ENCODE peak calls at places on chromosomes 6 and 20, in ten cellular contexts. L is breast epithelium, X is pancreas, N is psoas muscle, S is GM23248, O is left ventricle myocardium inferior, J is RWPE1, A is cardiac muscle cell, Q is stomach, P is HCT116. Y is an unnamed sample.

GRCh38 chr6:18186033-18186432 is 30.8 kb downstream of the KDM1B start:
- DNase-seq in P (no peak), L (no peak), A (peak), X (no peak), O (no peak), N (no peak), S (no peak), J (no peak), Q (no peak), Y (no peak)

GRCh38 chr20:38663660-38664059 is 60.6 kb upstream of the SLC32A1 start:
- DNase-seq in O (no peak), J (no peak), X (no peak), N (no peak), Q (no peak), L (no peak), P (no peak), A (no peak), S (no peak), Y (no peak)

GRCh38 chr20:49482621-49483017 is at the start of gene KCNB1:
- DNase-seq in P (no peak), J (peak), X (peak), A (peak), N (peak), Q (peak), L (peak), S (peak), O (peak), Y (peak)

GRCh38 chr6:143965503-143966171 is 42.4 kb downstream of the PLAGL1 start:
- DNase-seq in S (peak), A (peak), J (no peak), P (no peak), N (no peak), L (no peak), X (no peak), Q (no peak), O (no peak), Y (no peak)

GRCh38 chr6:127446356-127446755 is 12.8 kb downstream of the KIAA0408 start:
- DNase-seq in J (no peak), N (no peak), X (no peak), A (peak), O (no peak), S (peak), Q (no peak), L (no peak), P (no peak), Y (no peak)

GRCh38 chr20:354298-354977 is 7.5 kb downstream of the NRSN2 start:
- DNase-seq in P (peak), S (peak), Q (peak), J (peak), N (peak), A (peak), L (peak), O (peak), X (peak), Y (peak)

GRCh38 chr20:57622579-57623381 is 2.6 kb upstream of the ZBP1 start:
- DNase-seq in L (no peak), S (peak), P (peak), Q (peak), N (no peak), A (peak), X (no peak), O (peak), J (peak), Y (peak)

GRCh38 chr20:38321959-38322598 is 18.1 kb downstream of the BPI start:
- DNase-seq in A (peak), L (peak), J (peak), S (peak), P (peak), N (no peak), X (no peak), O (no peak), Q (no peak), Y (no peak)

GRCh38 chr6:36249010-36249409 is 20.9 kb upstream of the PNPLA1 start:
- DNase-seq in Q (no peak), L (no peak), J (no peak), N (no peak), O (no peak), A (peak), X (no peak), P (no peak), S (peak), Y (no peak)

GRCh38 chr6:16296061-16296670 is 57.8 kb downstream of the GMPR start:
- DNase-seq in P (no peak), Q (no peak), L (no peak), J (no peak), A (no peak), N (no peak), X (no peak), O (no peak), S (no peak), Y (no peak)

GRCh38 chr6:71238351-71238750 is 50.3 kb upstream of the OGFRL1 start:
- DNase-seq in N (no peak), J (no peak), A (peak), O (no peak), P (no peak), X (no peak), S (peak), L (no peak), Q (no peak), Y (no peak)

GRCh38 chr6:169725270-169726048 is 1.2 kb upstream of the PHF10 start:
- DNase-seq in O (peak), Q (peak), S (peak), P (no peak), J (peak), X (peak), L (peak), N (peak), A (peak), Y (peak)

GRCh38 chr6:139657121-139657520 is 282.7 kb upstream of the CITED2 start:
- DNase-seq in Q (no peak), P (no peak), S (no peak), O (no peak), N (no peak), A (no peak), J (no peak), X (no peak), L (no peak), Y (no peak)

GRCh38 chr6:16903470-16903869 is 142.2 kb upstream of the ATXN1 start:
- DNase-seq in A (peak), O (no peak), L (no peak), J (no peak), P (no peak), Q (no peak), X (peak), N (no peak), S (peak), Y (no peak)

GRCh38 chr6:33771342-33772113 is 17.4 kb downstream of the LEMD2 start:
- DNase-seq in Q (peak), S (peak), N (peak), L (peak), P (peak), A (peak), J (peak), O (peak), X (peak), Y (peak)

GRCh38 chr20:38198238-38198861 is 33.3 kb upstream of the TGM2 start:
- DNase-seq in O (no peak), S (peak), X (no peak), A (no peak), N (no peak), L (no peak), J (peak), Q (no peak), P (no peak), Y (no peak)

GRCh38 chr6:134680021-134680420 is 269.9 kb downstream of the ALDH8A1 start:
- DNase-seq in A (no peak), X (no peak), L (no peak), P (no peak), Q (no peak), S (no peak), N (no peak), O (no peak), J (no peak), Y (no peak)

GRCh38 chr20:57795347-57795697 is 85.5 kb upstream of the PMEPA1 start:
- DNase-seq in Q (no peak), N (no peak), L (no peak), X (no peak), S (peak), P (no peak), J (no peak), O (peak), A (peak), Y (no peak)

GRCh38 chr20:19660808-19661378 is 97.2 kb upstream of the RIN2 start:
- DNase-seq in P (no peak), O (no peak), A (no peak), J (no peak), Q (no peak), X (no peak), S (no peak), N (no peak), L (no peak), Y (no peak)

GRCh38 chr6:166624275-166624674 is 2.8 kb downstream of the RPS6KA2 start:
- DNase-seq in A (peak), N (no peak), X (no peak), O (no peak), J (no peak), S (peak), P (no peak), L (no peak), Q (no peak), Y (no peak)

GRCh38 chr6:79544939-79545450 is 7.8 kb upstream of the LCA5 start:
- DNase-seq in L (peak), A (peak), O (peak), Q (peak), N (peak), S (peak), J (peak), P (peak), X (peak), Y (peak)

GRCh38 chr20:41149679-41150131 is 12.4 kb downstream of the PLCG1 start:
- DNase-seq in P (peak), A (peak), Q (no peak), N (peak), O (no peak), J (peak), S (peak), X (no peak), L (no peak), Y (no peak)

GRCh38 chr20:56222201-56222600 is 26.3 kb upstream of the MC3R start:
- DNase-seq in X (no peak), P (no peak), N (no peak), A (no peak), S (peak), J (peak), L (no peak), O (no peak), Q (no peak), Y (no peak)

GRCh38 chr6:155245871-155246270 is 17.9 kb upstream of the CLDN20 start:
- DNase-seq in A (no peak), N (no peak), X (no peak), Q (no peak), J (no peak), L (no peak), S (no peak), P (no peak), O (no peak), Y (no peak)

GRCh38 chr20:717817-718216 is 42.2 kb upstream of the SCRT2 start:
- DNase-seq in Q (no peak), L (no peak), A (no peak), P (no peak), S (peak), J (no peak), X (no peak), O (no peak), N (no peak), Y (peak)

GRCh38 chr6:108227290-108227689 is 33.5 kb downstream of the SNX3 start:
- DNase-seq in J (no peak), P (no peak), L (no peak), Q (no peak), O (no peak), S (no peak), A (no peak), X (no peak), N (no peak), Y (no peak)

GRCh38 chr6:14964901-14965300 is 281.0 kb upstream of the JARID2 start:
- DNase-seq in P (no peak), O (no peak), J (no peak), L (no peak), N (no peak), X (no peak), S (no peak), Q (no peak), A (no peak), Y (no peak)

GRCh38 chr20:14622796-14623195 is 285.4 kb upstream of the FLRT3 start:
- DNase-seq in P (peak), O (no peak), N (no peak), A (peak), X (no peak), Q (peak), J (peak), L (no peak), S (peak), Y (no peak)

GRCh38 chr20:53655909-53656652 is 62.4 kb upstream of the ZNF217 start:
- DNase-seq in Q (no peak), L (no peak), S (peak), J (no peak), O (no peak), P (no peak), A (peak), N (no peak), X (no peak), Y (no peak)

GRCh38 chr6:76835289-76835688 is 628.0 kb downstream of the HTR1B start:
- DNase-seq in L (no peak), O (no peak), P (no peak), Q (no peak), S (no peak), X (no peak), N (no peak), J (no peak), A (no peak), Y (no peak)
- H3K27ac ChIP-seq in L (no peak), O (no peak), P (no peak), Q (no peak), S (no peak), X (no peak), N (no peak), J (no peak), A (no peak), Y (no peak)

DNA sequence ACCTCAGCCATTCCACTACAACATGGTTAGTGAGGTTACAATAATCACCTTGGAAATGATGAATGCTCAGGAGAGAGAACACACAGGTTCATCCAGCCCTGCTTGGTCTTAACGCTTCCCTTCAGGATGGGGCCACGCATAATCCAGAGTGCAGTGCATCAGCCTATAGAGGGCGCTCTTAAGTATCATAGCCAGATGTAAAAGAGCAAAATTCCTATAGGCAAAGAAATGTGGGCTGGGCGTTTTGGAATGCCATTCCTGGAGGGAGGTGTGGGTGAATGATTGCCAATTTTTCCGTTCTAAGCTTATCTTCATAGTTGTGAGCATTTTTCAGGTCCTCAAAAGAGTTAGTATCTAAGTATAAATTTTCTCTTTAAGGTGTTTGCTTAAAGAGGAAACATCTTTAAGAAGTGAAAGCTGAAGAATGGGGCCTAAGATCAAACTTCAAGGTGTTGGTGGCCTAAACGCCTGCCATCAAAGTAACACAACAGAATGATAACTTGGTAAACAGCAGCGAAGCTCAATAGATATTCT is 1.8 kb downstream of the RIPOR2 start:
- DNase-seq in L (no peak), N (no peak), O (no peak), X (no peak), S (peak), Q (no peak), J (peak), P (peak), A (peak), Y (no peak)
- H3K27ac ChIP-seq in L (no peak), N (no peak), O (no peak), X (no peak), S (no peak), Q (no peak), J (no peak), P (no peak), A (no peak), Y (no peak)

GRCh38 chr20:21156266-21156665 is 30.4 kb downstream of the KIZ start:
- DNase-seq in N (no peak), S (peak), O (no peak), X (no peak), L (no peak), A (peak), Q (no peak), J (peak), P (no peak), Y (no peak)

GRCh38 chr20:21161926-21162325 is 36.0 kb downstream of the KIZ start:
- DNase-seq in P (no peak), Q (no peak), O (no peak), A (peak), S (no peak), L (no peak), N (no peak), X (no peak), J (no peak), Y (no peak)

GRCh38 chr20:21157006-21157405 is 31.1 kb downstream of the KIZ start:
- DNase-seq in O (no peak), L (no peak), S (no peak), J (no peak), A (no peak), X (no peak), P (no peak), N (no peak), Q (no peak), Y (no peak)

GRCh38 chr20:21162631-21163030 is 36.7 kb downstream of the KIZ start:
- DNase-seq in P (no peak), L (no peak), X (no peak), S (no peak), A (no peak), O (no peak), J (peak), N (no peak), Q (no peak), Y (no peak)

DNA sequence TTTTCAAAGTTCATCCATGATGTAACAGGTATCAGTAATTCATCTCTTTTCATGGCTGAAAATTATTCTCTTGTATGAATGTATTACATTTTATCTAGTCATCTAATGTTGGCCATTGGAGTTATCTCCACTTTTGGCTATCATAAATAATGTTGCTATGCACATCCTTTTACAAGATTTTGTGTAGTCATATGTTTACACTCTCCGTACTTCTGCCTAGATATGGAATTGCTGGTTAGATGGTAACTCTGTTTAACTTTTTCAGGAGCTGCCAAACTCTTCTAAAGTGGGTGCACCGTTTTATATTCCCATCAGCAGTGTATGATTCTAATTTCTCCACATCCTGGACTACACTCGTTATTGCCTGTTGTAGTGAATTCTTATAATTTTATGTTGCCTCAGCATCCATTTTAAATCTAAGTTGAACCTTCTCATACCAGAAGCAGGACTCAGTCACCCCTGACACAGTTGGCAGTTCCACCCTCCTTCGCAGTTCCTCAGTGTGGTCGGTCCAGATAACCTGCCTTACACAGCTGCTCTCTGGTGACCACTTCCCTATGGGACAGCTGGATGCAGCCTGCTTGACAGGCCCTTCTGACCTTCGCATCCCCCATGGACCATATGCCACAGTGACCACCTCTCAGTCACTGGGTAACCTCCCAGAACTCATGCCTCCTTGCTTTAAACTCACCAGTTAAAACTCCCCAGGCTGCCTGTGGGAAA is 33.9 kb downstream of the KIZ start:
- DNase-seq in P (no peak), Q (no peak), A (peak), N (no peak), S (no peak), X (no peak), O (no peak), J (no peak), L (no peak), Y (no peak)
- H3K27ac ChIP-seq in P (no peak), Q (no peak), A (no peak), N (no peak), S (no peak), X (no peak), O (no peak), J (no peak), L (no peak), Y (no peak)

GRCh38 chr6:150681992-150682391 is 82.3 kb downstream of the PLEKHG1 start:
- DNase-seq in S (no peak), A (no peak), P (no peak), J (no peak), X (no peak), Q (no peak), L (no peak), O (no peak), N (no peak), Y (no peak)

GRCh38 chr6:150684161-150684560 is 84.5 kb downstream of the PLEKHG1 start:
- DNase-seq in N (no peak), S (no peak), P (no peak), A (no peak), X (no peak), L (no peak), O (no peak), Q (no peak), J (no peak), Y (no peak)

GRCh38 chr6:150676339-150676738 is 76.7 kb downstream of the PLEKHG1 start:
- DNase-seq in L (no peak), Q (no peak), S (no peak), P (no peak), N (no peak), X (no peak), J (no peak), O (no peak), A (no peak), Y (no peak)

GRCh38 chr6:150683320-150683719 is 83.6 kb downstream of the PLEKHG1 start:
- DNase-seq in J (no peak), N (peak), L (no peak), P (no peak), A (no peak), X (no peak), S (no peak), Q (no peak), O (peak), Y (no peak)

GRCh38 chr6:150680510-150680909 is 80.8 kb downstream of the PLEKHG1 start:
- DNase-seq in P (no peak), X (no peak), N (no peak), O (no peak), J (no peak), Q (no peak), A (no peak), L (no peak), S (no peak), Y (no peak)
- H3K27ac ChIP-seq in P (no peak), X (no peak), N (no peak), O (no peak), J (no peak), Q (no peak), A (no peak), L (no peak), S (no peak), Y (no peak)

DNA sequence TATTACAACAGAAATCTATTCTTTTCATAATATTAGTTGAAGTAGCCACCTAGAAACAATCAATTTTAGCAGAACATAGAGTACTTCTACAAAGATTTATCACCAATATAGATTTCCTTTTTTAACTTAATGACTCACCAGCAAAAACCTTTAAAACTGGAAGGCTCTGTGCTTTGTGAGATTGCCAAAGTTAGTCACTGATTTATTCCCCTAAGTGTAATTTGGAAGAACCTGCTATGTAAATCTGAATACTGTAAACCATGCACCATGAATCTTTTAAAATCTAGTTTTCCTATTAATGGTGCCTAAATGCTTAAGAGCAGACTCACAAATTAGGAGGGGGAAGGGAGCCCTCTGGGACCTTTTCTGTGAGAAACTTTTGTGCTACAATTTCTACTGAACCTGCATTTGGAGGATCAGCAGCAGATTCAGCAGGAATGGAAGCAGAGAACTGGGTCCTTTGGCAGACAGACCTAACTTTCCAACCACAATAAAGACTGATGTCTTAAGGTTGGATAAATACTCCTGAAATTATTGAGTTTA is 57.7 kb upstream of the PNRC1 start:
- DNase-seq in N (no peak), J (peak), O (no peak), X (no peak), P (no peak), Q (no peak), L (no peak), S (peak), A (peak), Y (no peak)
- H3K27ac ChIP-seq in N (peak), J (no peak), O (peak), X (peak), P (no peak), Q (no peak), L (no peak), S (no peak), A (no peak), Y (no peak)

GRCh38 chr6:160395187-160395586 is 47.0 kb downstream of the SLC22A3 start:
- DNase-seq in L (no peak), O (no peak), X (no peak), Q (no peak), J (no peak), N (no peak), P (no peak), S (no peak), A (no peak), Y (no peak)
- H3K27ac ChIP-seq in L (no peak), O (no peak), X (no peak), Q (no peak), J (no peak), N (no peak), P (no peak), S (no peak), A (no peak), Y (no peak)

DNA sequence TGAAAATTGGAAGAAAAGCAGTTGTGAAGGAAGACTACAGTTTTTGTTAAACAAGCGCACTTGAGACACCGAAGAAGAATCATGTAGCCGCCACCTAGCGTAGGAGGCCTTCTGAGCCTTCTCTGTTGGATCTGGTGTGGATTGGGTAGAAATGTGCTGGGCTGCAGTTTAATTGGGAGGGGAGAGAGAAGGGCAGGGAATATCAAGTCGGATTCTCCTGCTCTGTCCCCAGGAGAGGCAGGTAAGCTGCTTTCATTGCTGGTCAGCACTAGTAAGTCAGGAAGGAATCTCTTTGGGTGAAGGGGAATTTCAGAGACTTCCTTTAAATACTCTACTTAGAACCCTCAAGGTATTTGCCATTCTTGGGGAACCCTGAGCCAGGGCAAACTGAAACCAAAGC is 1.2 kb upstream of the FABP7 start:
- DNase-seq in X (no peak), Q (no peak), A (no peak), N (no peak), S (no peak), L (no peak), O (no peak), P (no peak), J (no peak), Y (no peak)
- H3K27ac ChIP-seq in X (no peak), Q (no peak), A (no peak), N (no peak), S (no peak), L (no peak), O (no peak), P (no peak), J (no peak), Y (no peak)